ENCODE peak calls at places on chromosomes 2 and 18, in eight cellular contexts. One of them, this sample, is unnamed.

GRCh38 chr2:223537669-223538601 is 64.2 kb downstream of the SCG2 start:
- DNase-seq in AG09309: no peak
- DNase-seq in right lobe of liver: no peak
- DNase-seq in activated T-cell treated with anti-CD3 and anti-CD28 coated beads, Interleukin-2, amount 50 U/mL, for 4 hours: no peak
- DNase-seq in EL: peak
- DNase-seq in Calu3: no peak
- DNase-seq in left kidney: peak
- DNase-seq in nephron progenitor cell: no peak
- DNase-seq in this sample: no peak

GRCh38 chr2:112006076-112006410 is 49.0 kb upstream of the TMEM87B start:
- DNase-seq in AG09309: peak
- DNase-seq in right lobe of liver: no peak
- DNase-seq in activated T-cell treated with anti-CD3 and anti-CD28 coated beads, Interleukin-2, amount 50 U/mL, for 4 hours: no peak
- DNase-seq in EL: peak
- DNase-seq in Calu3: no peak
- DNase-seq in left kidney: no peak
- DNase-seq in nephron progenitor cell: no peak
- DNase-seq in this sample: no peak

GRCh38 chr2:9498210-9498609 is 23.9 kb downstream of the IAH1 start:
- DNase-seq in AG09309: no peak
- DNase-seq in right lobe of liver: no peak
- DNase-seq in activated T-cell treated with anti-CD3 and anti-CD28 coated beads, Interleukin-2, amount 50 U/mL, for 4 hours: no peak
- DNase-seq in EL: peak
- DNase-seq in Calu3: no peak
- DNase-seq in left kidney: no peak
- DNase-seq in nephron progenitor cell: no peak
- DNase-seq in this sample: no peak

GRCh38 chr18:68083776-68084175 is 567.3 kb upstream of the DSEL start:
- DNase-seq in AG09309: no peak
- DNase-seq in right lobe of liver: no peak
- DNase-seq in activated T-cell treated with anti-CD3 and anti-CD28 coated beads, Interleukin-2, amount 50 U/mL, for 4 hours: no peak
- DNase-seq in EL: no peak
- DNase-seq in Calu3: no peak
- DNase-seq in left kidney: no peak
- DNase-seq in nephron progenitor cell: no peak
- DNase-seq in this sample: no peak

GRCh38 chr2:134405641-134406081 is 151.8 kb downstream of the MGAT5 start:
- DNase-seq in AG09309: no peak
- DNase-seq in right lobe of liver: no peak
- DNase-seq in activated T-cell treated with anti-CD3 and anti-CD28 coated beads, Interleukin-2, amount 50 U/mL, for 4 hours: no peak
- DNase-seq in EL: peak
- DNase-seq in Calu3: no peak
- DNase-seq in left kidney: no peak
- DNase-seq in nephron progenitor cell: no peak
- DNase-seq in this sample: no peak

GRCh38 chr2:105857076-105857740 is 112.5 kb downstream of the NCK2 start:
- DNase-seq in AG09309: no peak
- DNase-seq in right lobe of liver: no peak
- DNase-seq in activated T-cell treated with anti-CD3 and anti-CD28 coated beads, Interleukin-2, amount 50 U/mL, for 4 hours: peak
- DNase-seq in EL: no peak
- DNase-seq in Calu3: no peak
- DNase-seq in left kidney: no peak
- DNase-seq in nephron progenitor cell: no peak
- DNase-seq in this sample: no peak

GRCh38 chr2:178756843-178757242 is 50.4 kb downstream of the TTN start:
- DNase-seq in AG09309: peak
- DNase-seq in right lobe of liver: no peak
- DNase-seq in activated T-cell treated with anti-CD3 and anti-CD28 coated beads, Interleukin-2, amount 50 U/mL, for 4 hours: no peak
- DNase-seq in EL: peak
- DNase-seq in Calu3: no peak
- DNase-seq in left kidney: no peak
- DNase-seq in nephron progenitor cell: no peak
- DNase-seq in this sample: no peak

GRCh38 chr2:9757430-9758287 is 85.6 kb upstream of the TAF1B start:
- DNase-seq in AG09309: no peak
- DNase-seq in right lobe of liver: no peak
- DNase-seq in activated T-cell treated with anti-CD3 and anti-CD28 coated beads, Interleukin-2, amount 50 U/mL, for 4 hours: no peak
- DNase-seq in EL: peak
- DNase-seq in Calu3: no peak
- DNase-seq in left kidney: peak
- DNase-seq in nephron progenitor cell: peak
- DNase-seq in this sample: peak

GRCh38 chr18:35076556-35076955 is 35.3 kb downstream of the MAPRE2 start:
- DNase-seq in AG09309: peak
- DNase-seq in right lobe of liver: no peak
- DNase-seq in activated T-cell treated with anti-CD3 and anti-CD28 coated beads, Interleukin-2, amount 50 U/mL, for 4 hours: no peak
- DNase-seq in EL: peak
- DNase-seq in Calu3: no peak
- DNase-seq in left kidney: no peak
- DNase-seq in nephron progenitor cell: no peak
- DNase-seq in this sample: no peak

GRCh38 chr2:148874868-148875341 is at the start of gene KIF5C:
- DNase-seq in AG09309: no peak
- DNase-seq in right lobe of liver: peak
- DNase-seq in activated T-cell treated with anti-CD3 and anti-CD28 coated beads, Interleukin-2, amount 50 U/mL, for 4 hours: peak
- DNase-seq in EL: peak
- DNase-seq in Calu3: peak
- DNase-seq in left kidney: peak
- DNase-seq in nephron progenitor cell: peak
- DNase-seq in this sample: peak

GRCh38 chr2:56185582-56186046 is 1.8 kb downstream of the CCDC85A start:
- DNase-seq in AG09309: no peak
- DNase-seq in right lobe of liver: no peak
- DNase-seq in activated T-cell treated with anti-CD3 and anti-CD28 coated beads, Interleukin-2, amount 50 U/mL, for 4 hours: no peak
- DNase-seq in EL: peak
- DNase-seq in Calu3: peak
- DNase-seq in left kidney: peak
- DNase-seq in nephron progenitor cell: peak
- DNase-seq in this sample: peak

GRCh38 chr2:218607436-218608115 is at the start of gene PLCD4:
- DNase-seq in AG09309: peak
- DNase-seq in right lobe of liver: no peak
- DNase-seq in activated T-cell treated with anti-CD3 and anti-CD28 coated beads, Interleukin-2, amount 50 U/mL, for 4 hours: no peak
- DNase-seq in EL: peak
- DNase-seq in Calu3: peak
- DNase-seq in left kidney: peak
- DNase-seq in nephron progenitor cell: peak
- DNase-seq in this sample: peak

GRCh38 chr2:184554736-184555135 is 43.6 kb upstream of the ZNF804A start:
- DNase-seq in AG09309: no peak
- DNase-seq in right lobe of liver: no peak
- DNase-seq in activated T-cell treated with anti-CD3 and anti-CD28 coated beads, Interleukin-2, amount 50 U/mL, for 4 hours: no peak
- DNase-seq in EL: peak
- DNase-seq in Calu3: no peak
- DNase-seq in left kidney: no peak
- DNase-seq in nephron progenitor cell: no peak
- DNase-seq in this sample: no peak

GRCh38 chr2:62149708-62150107 is 46.2 kb upstream of the B3GNT2 start:
- DNase-seq in AG09309: peak
- DNase-seq in right lobe of liver: no peak
- DNase-seq in activated T-cell treated with anti-CD3 and anti-CD28 coated beads, Interleukin-2, amount 50 U/mL, for 4 hours: no peak
- DNase-seq in EL: peak
- DNase-seq in Calu3: no peak
- DNase-seq in left kidney: peak
- DNase-seq in nephron progenitor cell: no peak
- DNase-seq in this sample: no peak

GRCh38 chr2:158127380-158127804 is 25.7 kb downstream of the UPP2 start:
- DNase-seq in AG09309: no peak
- DNase-seq in right lobe of liver: no peak
- DNase-seq in activated T-cell treated with anti-CD3 and anti-CD28 coated beads, Interleukin-2, amount 50 U/mL, for 4 hours: no peak
- DNase-seq in EL: no peak
- DNase-seq in Calu3: no peak
- DNase-seq in left kidney: no peak
- DNase-seq in nephron progenitor cell: no peak
- DNase-seq in this sample: no peak

GRCh38 chr2:210961249-210961648 is 404.9 kb downstream of the CPS1 start:
- DNase-seq in AG09309: no peak
- DNase-seq in right lobe of liver: no peak
- DNase-seq in activated T-cell treated with anti-CD3 and anti-CD28 coated beads, Interleukin-2, amount 50 U/mL, for 4 hours: no peak
- DNase-seq in EL: no peak
- DNase-seq in Calu3: no peak
- DNase-seq in left kidney: peak
- DNase-seq in nephron progenitor cell: no peak
- DNase-seq in this sample: no peak

GRCh38 chr18:48468151-48468550 is 59.0 kb upstream of the ZBTB7C start:
- DNase-seq in AG09309: no peak
- DNase-seq in right lobe of liver: no peak
- DNase-seq in activated T-cell treated with anti-CD3 and anti-CD28 coated beads, Interleukin-2, amount 50 U/mL, for 4 hours: no peak
- DNase-seq in EL: no peak
- DNase-seq in Calu3: no peak
- DNase-seq in left kidney: no peak
- DNase-seq in nephron progenitor cell: no peak
- DNase-seq in this sample: no peak